ENCODE peak calls at places on chromosomes 7 and 10, in eight cellular contexts. One of them, this sample, is unnamed.

GRCh38 chr10:13351340-13351915 is 3.3 kb upstream of the SEPHS1 start:
- DNase-seq in fibroblast of the conjunctiva: no peak
- DNase-seq in activated naive CD8-positive, alpha-beta T cell treated with anti-CD3 and anti-CD28 coated beads, Interleukin-2, amount 50 U/mL, for 24 hours: no peak
- DNase-seq in transverse colon: no peak
- DNase-seq in pancreas: no peak
- DNase-seq in NCI-H1105: no peak
- DNase-seq in non-pigmented ciliary epithelial cell: no peak
- DNase-seq in EL: no peak
- DNase-seq in this sample: no peak

GRCh38 chr10:119667562-119668328 is 16.6 kb downstream of the BAG3 start:
- DNase-seq in fibroblast of the conjunctiva: peak
- DNase-seq in activated naive CD8-positive, alpha-beta T cell treated with anti-CD3 and anti-CD28 coated beads, Interleukin-2, amount 50 U/mL, for 24 hours: no peak
- DNase-seq in transverse colon: peak
- DNase-seq in pancreas: peak
- DNase-seq in NCI-H1105: no peak
- DNase-seq in non-pigmented ciliary epithelial cell: peak
- DNase-seq in EL: peak
- DNase-seq in this sample: peak

GRCh38 chr7:120966961-120967360 is 16.4 kb downstream of the ING3 start:
- DNase-seq in fibroblast of the conjunctiva: no peak
- DNase-seq in activated naive CD8-positive, alpha-beta T cell treated with anti-CD3 and anti-CD28 coated beads, Interleukin-2, amount 50 U/mL, for 24 hours: no peak
- DNase-seq in transverse colon: no peak
- DNase-seq in pancreas: no peak
- DNase-seq in NCI-H1105: no peak
- DNase-seq in non-pigmented ciliary epithelial cell: no peak
- DNase-seq in EL: no peak
- DNase-seq in this sample: no peak

GRCh38 chr7:94088560-94088959 is 84.4 kb upstream of the BET1 start:
- DNase-seq in fibroblast of the conjunctiva: no peak
- DNase-seq in activated naive CD8-positive, alpha-beta T cell treated with anti-CD3 and anti-CD28 coated beads, Interleukin-2, amount 50 U/mL, for 24 hours: no peak
- DNase-seq in transverse colon: no peak
- DNase-seq in pancreas: no peak
- DNase-seq in NCI-H1105: no peak
- DNase-seq in non-pigmented ciliary epithelial cell: no peak
- DNase-seq in EL: peak
- DNase-seq in this sample: no peak

GRCh38 chr10:71728218-71728737 is 8.7 kb upstream of the C10orf105 start:
- DNase-seq in fibroblast of the conjunctiva: no peak
- DNase-seq in activated naive CD8-positive, alpha-beta T cell treated with anti-CD3 and anti-CD28 coated beads, Interleukin-2, amount 50 U/mL, for 24 hours: no peak
- DNase-seq in transverse colon: peak
- DNase-seq in pancreas: no peak
- DNase-seq in NCI-H1105: no peak
- DNase-seq in non-pigmented ciliary epithelial cell: no peak
- DNase-seq in EL: no peak
- DNase-seq in this sample: no peak

GRCh38 chr10:45553155-45553554 is 119.4 kb downstream of the ZFAND4 start:
- DNase-seq in fibroblast of the conjunctiva: no peak
- DNase-seq in activated naive CD8-positive, alpha-beta T cell treated with anti-CD3 and anti-CD28 coated beads, Interleukin-2, amount 50 U/mL, for 24 hours: no peak
- DNase-seq in transverse colon: no peak
- DNase-seq in pancreas: no peak
- DNase-seq in NCI-H1105: no peak
- DNase-seq in non-pigmented ciliary epithelial cell: no peak
- DNase-seq in EL: no peak
- DNase-seq in this sample: no peak

GRCh38 chr7:94656925-94657731 is 1.2 kb upstream of the SGCE start:
- DNase-seq in fibroblast of the conjunctiva: no peak
- DNase-seq in activated naive CD8-positive, alpha-beta T cell treated with anti-CD3 and anti-CD28 coated beads, Interleukin-2, amount 50 U/mL, for 24 hours: peak
- DNase-seq in transverse colon: no peak
- DNase-seq in pancreas: no peak
- DNase-seq in NCI-H1105: peak
- DNase-seq in non-pigmented ciliary epithelial cell: no peak
- DNase-seq in EL: peak
- DNase-seq in this sample: no peak

GRCh38 chr10:23196201-23196600 is 4.1 kb downstream of the PTF1A start:
- DNase-seq in fibroblast of the conjunctiva: no peak
- DNase-seq in activated naive CD8-positive, alpha-beta T cell treated with anti-CD3 and anti-CD28 coated beads, Interleukin-2, amount 50 U/mL, for 24 hours: no peak
- DNase-seq in transverse colon: no peak
- DNase-seq in pancreas: no peak
- DNase-seq in NCI-H1105: no peak
- DNase-seq in non-pigmented ciliary epithelial cell: no peak
- DNase-seq in EL: no peak
- DNase-seq in this sample: no peak

GRCh38 chr10:60819271-60819670 is 41.0 kb downstream of the CDK1 start:
- DNase-seq in fibroblast of the conjunctiva: no peak
- DNase-seq in activated naive CD8-positive, alpha-beta T cell treated with anti-CD3 and anti-CD28 coated beads, Interleukin-2, amount 50 U/mL, for 24 hours: no peak
- DNase-seq in transverse colon: no peak
- DNase-seq in pancreas: no peak
- DNase-seq in NCI-H1105: no peak
- DNase-seq in non-pigmented ciliary epithelial cell: no peak
- DNase-seq in EL: no peak
- DNase-seq in this sample: no peak

GRCh38 chr10:80411267-80411668 is 2.9 kb downstream of the PRXL2A start:
- DNase-seq in fibroblast of the conjunctiva: no peak
- DNase-seq in activated naive CD8-positive, alpha-beta T cell treated with anti-CD3 and anti-CD28 coated beads, Interleukin-2, amount 50 U/mL, for 24 hours: no peak
- DNase-seq in transverse colon: peak
- DNase-seq in pancreas: peak
- DNase-seq in NCI-H1105: no peak
- DNase-seq in non-pigmented ciliary epithelial cell: no peak
- DNase-seq in EL: peak
- DNase-seq in this sample: no peak

GRCh38 chr7:11638026-11638774 is 193.8 kb downstream of the THSD7A start:
- DNase-seq in fibroblast of the conjunctiva: no peak
- DNase-seq in activated naive CD8-positive, alpha-beta T cell treated with anti-CD3 and anti-CD28 coated beads, Interleukin-2, amount 50 U/mL, for 24 hours: no peak
- DNase-seq in transverse colon: no peak
- DNase-seq in pancreas: no peak
- DNase-seq in NCI-H1105: no peak
- DNase-seq in non-pigmented ciliary epithelial cell: no peak
- DNase-seq in EL: no peak
- DNase-seq in this sample: no peak

GRCh38 chr7:102859084-102859798 is 53.6 kb upstream of the LRRC17 start:
- DNase-seq in fibroblast of the conjunctiva: no peak
- DNase-seq in activated naive CD8-positive, alpha-beta T cell treated with anti-CD3 and anti-CD28 coated beads, Interleukin-2, amount 50 U/mL, for 24 hours: no peak
- DNase-seq in transverse colon: no peak
- DNase-seq in pancreas: no peak
- DNase-seq in NCI-H1105: no peak
- DNase-seq in non-pigmented ciliary epithelial cell: no peak
- DNase-seq in EL: no peak
- DNase-seq in this sample: no peak

GRCh38 chr7:29574659-29575058 is 11.0 kb downstream of the PRR15 start:
- DNase-seq in fibroblast of the conjunctiva: no peak
- DNase-seq in activated naive CD8-positive, alpha-beta T cell treated with anti-CD3 and anti-CD28 coated beads, Interleukin-2, amount 50 U/mL, for 24 hours: no peak
- DNase-seq in transverse colon: no peak
- DNase-seq in pancreas: no peak
- DNase-seq in NCI-H1105: no peak
- DNase-seq in non-pigmented ciliary epithelial cell: no peak
- DNase-seq in EL: no peak
- DNase-seq in this sample: no peak

GRCh38 chr7:55565693-55566092 is 6.6 kb downstream of the VOPP1 start:
- DNase-seq in fibroblast of the conjunctiva: no peak
- DNase-seq in activated naive CD8-positive, alpha-beta T cell treated with anti-CD3 and anti-CD28 coated beads, Interleukin-2, amount 50 U/mL, for 24 hours: no peak
- DNase-seq in transverse colon: no peak
- DNase-seq in pancreas: no peak
- DNase-seq in NCI-H1105: no peak
- DNase-seq in non-pigmented ciliary epithelial cell: no peak
- DNase-seq in EL: no peak
- DNase-seq in this sample: no peak

This sample was measured in sigmoid colon.